ENCODE peak calls at places on chromosomes 2 and 18, in nine cellular contexts. Q is GM12892; M is astrocyte; P is NCI-H1092; U is A549; N is upper lobe of right lung; L is CD4-positive, alpha-beta T cell; J is NCI-H82; I is GM06990. D is an unnamed sample.
A peak's percentile ranks its signal among the peaks of the same experiment; 100 is the strongest.

GRCh38 chr2:108409768-108410167 is 32.0 kb downstream of the SULT1C4 start:
- DNase-seq in Q (no peak), M (peak; percentile 72), P (no peak), U (no peak), N (no peak), L (no peak), J (no peak), I (no peak), D (no peak)

GRCh38 chr2:234705108-234705507 is 208.2 kb upstream of the ARL4C start:
- DNase-seq in Q (no peak), M (peak; percentile 97), P (no peak), U (no peak), N (no peak), L (no peak), J (no peak), I (no peak), D (no peak)

GRCh38 chr2:188494906-188495305 is 203.2 kb downstream of the GULP1 start:
- DNase-seq in Q (no peak), M (no peak), P (no peak), U (no peak), N (no peak), L (no peak), J (peak; percentile 27), I (no peak), D (no peak)

GRCh38 chr2:201362396-201362795 is 5.3 kb upstream of the FLACC1 start:
- DNase-seq in Q (no peak), M (peak; percentile 21), P (no peak), U (no peak), N (no peak), L (no peak), J (no peak), I (no peak), D (no peak)

GRCh38 chr2:160367887-160368286 is 125.7 kb downstream of the RBMS1 start:
- DNase-seq in Q (no peak), M (peak; percentile 99), P (no peak), U (no peak), N (no peak), L (no peak), J (no peak), I (no peak), D (no peak)

GRCh38 chr2:121196849-121197155 is 88.2 kb downstream of the TFCP2L1 start:
- DNase-seq in Q (no peak), M (no peak), P (no peak), U (no peak), N (peak; percentile 63), L (no peak), J (no peak), I (no peak), D (no peak)

GRCh38 chr2:135638825-135639224 is 102.8 kb upstream of the UBXN4 start:
- DNase-seq in Q (no peak), M (no peak), P (no peak), U (no peak), N (no peak), L (no peak), J (no peak), I (no peak), D (no peak)

GRCh38 chr2:227127236-227127635 is 36.8 kb downstream of the COL4A4 start:
- DNase-seq in Q (no peak), M (no peak), P (peak; percentile 38), U (no peak), N (no peak), L (no peak), J (no peak), I (no peak), D (no peak)

GRCh38 chr2:152054593-152054992 is 44.3 kb downstream of the CACNB4 start:
- DNase-seq in Q (no peak), M (peak; percentile 95), P (no peak), U (no peak), N (no peak), L (no peak), J (no peak), I (no peak), D (no peak)

GRCh38 chr2:239344857-239345216 is 56.0 kb downstream of the HDAC4 start:
- DNase-seq in Q (no peak), M (no peak), P (peak; percentile 43), U (no peak), N (no peak), L (no peak), J (no peak), I (no peak), D (peak; percentile 65)

GRCh38 chr2:176138526-176139169 is 9.1 kb downstream of the HOXD8 start:
- DNase-seq in Q (no peak), M (no peak), P (no peak), U (no peak), N (no peak), L (no peak), J (no peak), I (no peak), D (no peak)

GRCh38 chr2:120066708-120067547 is 54.1 kb downstream of the EPB41L5 start:
- DNase-seq in Q (no peak), M (peak; percentile 10), P (peak; percentile 71), U (peak; percentile 29), N (no peak), L (no peak), J (no peak), I (no peak), D (no peak)

GRCh38 chr2:8456149-8457091 is 225.4 kb upstream of the ID2 start:
- DNase-seq in Q (no peak), M (no peak), P (no peak), U (no peak), N (no peak), L (peak; percentile 36), J (no peak), I (no peak), D (no peak)

GRCh38 chr18:57550510-57550909 is 36.0 kb downstream of the FECH start:
- DNase-seq in Q (no peak), M (no peak), P (no peak), U (no peak), N (no peak), L (no peak), J (no peak), I (no peak), D (no peak)

GRCh38 chr2:172103471-172104292 is 982 bp upstream of the DLX2 start:
- DNase-seq in Q (no peak), M (peak; percentile 59), P (peak; percentile 62), U (peak; percentile 77), N (peak; percentile 89), L (peak; percentile 52), J (peak; percentile 87), I (peak; percentile 67), D (peak; percentile 84)

GRCh38 chr2:3203497-3204019 is 174.1 kb downstream of the EIPR1 start:
- DNase-seq in Q (no peak), M (no peak), P (no peak), U (no peak), N (no peak), L (no peak), J (no peak), I (no peak), D (no peak)

GRCh38 chr2:147275943-147276342 is 568.9 kb upstream of the ACVR2A start:
- DNase-seq in Q (no peak), M (no peak), P (no peak), U (no peak), N (no peak), L (no peak), J (peak; percentile 30), I (no peak), D (no peak)

GRCh38 chr2:15243762-15244161 is 317.4 kb downstream of the NBAS start:
- DNase-seq in Q (no peak), M (peak; percentile 71), P (no peak), U (no peak), N (no peak), L (no peak), J (peak; percentile 94), I (no peak), D (no peak)

GRCh38 chr2:124678043-124678442 is 653.0 kb downstream of the CNTNAP5 start:
- DNase-seq in Q (no peak), M (peak; percentile 4), P (no peak), U (no peak), N (no peak), L (no peak), J (no peak), I (no peak), D (no peak)

GRCh38 chr2:47354013-47354816 is 48.7 kb upstream of the MSH2 start:
- DNase-seq in Q (no peak), M (peak; percentile 58), P (no peak), U (peak; percentile 60), N (peak; percentile 30), L (no peak), J (no peak), I (no peak), D (no peak)

GRCh38 chr2:193584522-193584938 is 1389.8 kb upstream of the TMEFF2 start:
- DNase-seq in Q (no peak), M (peak; percentile 10), P (no peak), U (no peak), N (no peak), L (no peak), J (peak; percentile 72), I (no peak), D (no peak)

GRCh38 chr2:174158003-174158402 is 90.3 kb downstream of the OLA1 start:
- DNase-seq in Q (no peak), M (no peak), P (peak; percentile 20), U (peak; percentile 66), N (no peak), L (no peak), J (peak; percentile 71), I (no peak), D (no peak)

GRCh38 chr2:215793747-215794595 is 219.4 kb downstream of the MREG start:
- DNase-seq in Q (no peak), M (peak; percentile 99), P (no peak), U (peak; percentile 38), N (no peak), L (no peak), J (no peak), I (peak; percentile 9), D (no peak)

GRCh38 chr2:174339971-174340399 is 5.2 kb downstream of the SP9 start:
- DNase-seq in Q (no peak), M (no peak), P (no peak), U (no peak), N (no peak), L (no peak), J (no peak), I (no peak), D (no peak)

GRCh38 chr18:35205199-35205712 is 35.6 kb upstream of the ZNF397 start:
- DNase-seq in Q (no peak), M (no peak), P (no peak), U (no peak), N (no peak), L (no peak), J (no peak), I (no peak), D (no peak)